ENCODE peak calls at places on chromosomes 4 and X, in seven cellular contexts. One of them, this sample, is unnamed.

GRCh38 chrX:33106737-33107136 is 104.6 kb downstream of the DMD start:
- DNase-seq in GM12878: no peak
- DNase-seq in spleen: no peak
- DNase-seq in body of pancreas: no peak
- DNase-seq in esophagus muscularis mucosa: no peak
- DNase-seq in stomach: no peak
- DNase-seq in transverse colon: no peak
- DNase-seq in this sample: no peak

GRCh38 chr4:6426571-6427438 is 45.6 kb downstream of the PPP2R2C start:
- DNase-seq in body of pancreas: no peak
- DNase-seq in esophagus muscularis mucosa: no peak
- DNase-seq in transverse colon: no peak
- DNase-seq in GM12878: no peak
- DNase-seq in spleen: peak
- DNase-seq in stomach: no peak
- DNase-seq in this sample: no peak

GRCh38 chr4:76956961-76957738 is 7.6 kb downstream of the SEPTIN11 start:
- DNase-seq in body of pancreas: no peak
- DNase-seq in spleen: no peak
- DNase-seq in transverse colon: peak
- DNase-seq in stomach: no peak
- DNase-seq in esophagus muscularis mucosa: no peak
- DNase-seq in GM12878: no peak
- DNase-seq in this sample: no peak

GRCh38 chr4:37322122-37322521 is 77.6 kb downstream of the NWD2 start:
- DNase-seq in transverse colon: no peak
- DNase-seq in esophagus muscularis mucosa: no peak
- DNase-seq in spleen: no peak
- DNase-seq in GM12878: no peak
- DNase-seq in body of pancreas: no peak
- DNase-seq in stomach: no peak
- DNase-seq in this sample: no peak

GRCh38 chr4:25466966-25467697 is 90.1 kb downstream of the ANAPC4 start:
- DNase-seq in esophagus muscularis mucosa: no peak
- DNase-seq in GM12878: no peak
- DNase-seq in transverse colon: no peak
- DNase-seq in spleen: no peak
- DNase-seq in body of pancreas: no peak
- DNase-seq in stomach: no peak
- DNase-seq in this sample: no peak

GRCh38 chrX:9865804-9866471 is 79.7 kb downstream of the SHROOM2 start:
- DNase-seq in GM12878: no peak
- DNase-seq in stomach: no peak
- DNase-seq in body of pancreas: no peak
- DNase-seq in spleen: no peak
- DNase-seq in esophagus muscularis mucosa: no peak
- DNase-seq in transverse colon: no peak
- DNase-seq in this sample: no peak

GRCh38 chr4:139535852-139536234 is 20.2 kb downstream of the SETD7 start:
- DNase-seq in stomach: no peak
- DNase-seq in GM12878: no peak
- DNase-seq in transverse colon: no peak
- DNase-seq in body of pancreas: no peak
- DNase-seq in esophagus muscularis mucosa: no peak
- DNase-seq in spleen: no peak
- DNase-seq in this sample: no peak

GRCh38 chrX:40644175-40644574 is 3.2 kb downstream of the CXorf38 start:
- DNase-seq in stomach: no peak
- DNase-seq in GM12878: no peak
- DNase-seq in esophagus muscularis mucosa: no peak
- DNase-seq in spleen: no peak
- DNase-seq in body of pancreas: no peak
- DNase-seq in transverse colon: no peak
- DNase-seq in this sample: no peak

GRCh38 chr4:150240011-150240410 is 161.8 kb downstream of the DCLK2 start:
- DNase-seq in spleen: no peak
- DNase-seq in esophagus muscularis mucosa: no peak
- DNase-seq in stomach: no peak
- DNase-seq in body of pancreas: no peak
- DNase-seq in GM12878: no peak
- DNase-seq in transverse colon: no peak
- DNase-seq in this sample: no peak

GRCh38 chr4:24475756-24476155 is 108.6 kb downstream of the DHX15 start:
- DNase-seq in body of pancreas: no peak
- DNase-seq in transverse colon: no peak
- DNase-seq in stomach: no peak
- DNase-seq in spleen: no peak
- DNase-seq in GM12878: no peak
- DNase-seq in esophagus muscularis mucosa: no peak
- DNase-seq in this sample: no peak

GRCh38 chr4:7347981-7348380 is 86.7 kb downstream of the PSAPL1 start:
- DNase-seq in stomach: no peak
- DNase-seq in spleen: no peak
- DNase-seq in GM12878: no peak
- DNase-seq in body of pancreas: no peak
- DNase-seq in esophagus muscularis mucosa: no peak
- DNase-seq in transverse colon: no peak
- DNase-seq in this sample: peak

GRCh38 chr4:96301727-96302126 is 461.8 kb downstream of the PDHA2 start:
- DNase-seq in stomach: no peak
- DNase-seq in GM12878: no peak
- DNase-seq in transverse colon: no peak
- DNase-seq in body of pancreas: no peak
- DNase-seq in esophagus muscularis mucosa: no peak
- DNase-seq in spleen: no peak
- DNase-seq in this sample: no peak

GRCh38 chr4:181365671-181366070 is 877.5 kb upstream of the TENM3 start:
- DNase-seq in body of pancreas: no peak
- DNase-seq in transverse colon: no peak
- DNase-seq in spleen: no peak
- DNase-seq in esophagus muscularis mucosa: no peak
- DNase-seq in GM12878: no peak
- DNase-seq in stomach: no peak
- DNase-seq in this sample: no peak

GRCh38 chr4:141352775-141353544 is 132.3 kb downstream of the ZNF330 start:
- DNase-seq in esophagus muscularis mucosa: no peak
- DNase-seq in stomach: no peak
- DNase-seq in body of pancreas: no peak
- DNase-seq in GM12878: no peak
- DNase-seq in spleen: no peak
- DNase-seq in transverse colon: no peak
- DNase-seq in this sample: no peak

GRCh38 chr4:954211-955020 is 19.0 kb downstream of the DGKQ start:
- DNase-seq in stomach: no peak
- DNase-seq in GM12878: no peak
- DNase-seq in body of pancreas: no peak
- DNase-seq in esophagus muscularis mucosa: no peak
- DNase-seq in spleen: no peak
- DNase-seq in transverse colon: no peak
- DNase-seq in this sample: no peak

GRCh38 chr4:149065753-149066152 is 623.5 kb upstream of the NR3C2 start:
- DNase-seq in body of pancreas: no peak
- DNase-seq in spleen: no peak
- DNase-seq in GM12878: no peak
- DNase-seq in esophagus muscularis mucosa: no peak
- DNase-seq in stomach: no peak
- DNase-seq in transverse colon: no peak
- DNase-seq in this sample: no peak

GRCh38 chr4:107931775-107932321 is 499 bp downstream of the CYP2U1 start:
- DNase-seq in esophagus muscularis mucosa: no peak
- DNase-seq in body of pancreas: no peak
- DNase-seq in stomach: no peak
- DNase-seq in transverse colon: no peak
- DNase-seq in GM12878: no peak
- DNase-seq in spleen: peak
- DNase-seq in this sample: no peak

GRCh38 chr4:107937040-107937439 is 5.7 kb downstream of the CYP2U1 start:
- DNase-seq in esophagus muscularis mucosa: no peak
- DNase-seq in GM12878: no peak
- DNase-seq in body of pancreas: no peak
- DNase-seq in stomach: no peak
- DNase-seq in transverse colon: no peak
- DNase-seq in spleen: no peak
- DNase-seq in this sample: no peak

GRCh38 chr4:107935246-107935645 is 3.9 kb downstream of the CYP2U1 start:
- DNase-seq in transverse colon: no peak
- DNase-seq in stomach: no peak
- DNase-seq in spleen: no peak
- DNase-seq in esophagus muscularis mucosa: no peak
- DNase-seq in body of pancreas: no peak
- DNase-seq in GM12878: no peak
- DNase-seq in this sample: no peak

DNA sequence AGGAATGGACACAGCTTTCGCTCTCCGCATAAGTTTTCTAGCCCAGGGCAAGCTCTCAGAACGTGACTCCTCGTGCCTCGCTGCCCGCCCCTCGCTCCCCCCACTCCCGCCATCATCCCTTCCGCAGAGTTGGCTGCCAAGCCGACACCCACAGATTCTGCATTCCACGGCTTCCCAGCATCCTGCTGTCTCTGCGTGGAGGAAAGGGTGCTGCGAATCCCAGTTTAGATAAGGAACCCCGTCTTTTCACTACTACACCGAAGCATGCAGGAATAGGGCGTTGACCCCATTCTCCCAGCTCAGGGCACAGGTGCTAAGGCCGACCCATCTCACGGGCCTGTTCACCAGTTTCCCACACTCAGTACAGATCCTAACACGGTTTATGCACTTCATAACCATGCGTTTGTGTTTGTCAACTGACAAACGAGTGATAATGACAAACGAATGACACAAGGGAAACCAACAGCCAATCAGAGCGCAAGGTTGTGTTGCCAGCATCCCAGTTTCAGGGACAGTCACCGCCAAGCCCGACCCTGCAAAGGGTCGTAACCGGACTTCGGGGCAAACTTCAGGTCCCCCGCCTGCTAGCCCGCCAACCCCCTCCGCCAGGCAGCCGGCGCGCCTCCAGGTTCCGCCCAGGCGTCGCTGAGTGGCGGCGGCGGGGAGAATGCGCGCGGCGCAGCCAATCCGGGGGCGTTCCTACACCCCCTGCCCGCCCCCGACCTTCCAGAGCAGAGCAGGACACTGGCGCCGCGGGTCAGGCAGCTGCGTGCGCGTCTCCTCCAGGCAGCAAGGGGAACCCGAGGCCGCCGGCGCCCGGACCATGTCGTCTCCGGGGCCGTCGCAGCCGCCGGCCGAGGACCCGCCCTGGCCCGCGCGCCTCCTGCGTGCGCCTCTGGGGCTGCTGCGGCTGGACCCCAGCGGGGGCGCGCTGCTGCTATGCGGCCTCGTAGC is at the start of gene CYP2U1:
- DNase-seq in stomach: peak
- DNase-seq in esophagus muscularis mucosa: peak
- DNase-seq in transverse colon: peak
- DNase-seq in GM12878: no peak
- DNase-seq in spleen: peak
- DNase-seq in body of pancreas: peak
- DNase-seq in this sample: peak
- TF ChIP-seq POLR2A in stomach: no peak
- TF ChIP-seq POLR2A in esophagus muscularis mucosa: peak
- TF ChIP-seq POLR2A in transverse colon: peak
- TF ChIP-seq POLR2A in GM12878: peak
- TF ChIP-seq POLR2A in spleen: no peak
- TF ChIP-seq POLR2A in body of pancreas: peak
- TF ChIP-seq POLR2A in this sample: peak

DNA sequence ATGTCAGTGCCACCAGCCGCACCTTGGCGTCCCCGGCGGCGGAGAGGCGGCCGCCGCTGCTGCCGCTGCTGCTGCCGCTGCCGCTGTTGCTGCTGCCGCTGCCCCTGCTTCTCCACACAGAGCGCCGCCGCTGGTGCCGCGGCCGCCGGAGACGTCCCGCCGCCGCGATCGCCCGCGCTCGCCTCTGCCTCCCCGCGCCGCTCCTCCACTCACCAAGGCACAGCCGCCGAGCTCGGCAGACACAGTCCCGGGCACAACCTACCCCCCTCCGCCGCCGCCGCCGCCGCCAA is at the start of gene PPP3CA:
- DNase-seq in spleen: no peak
- DNase-seq in transverse colon: no peak
- DNase-seq in GM12878: no peak
- DNase-seq in stomach: no peak
- DNase-seq in body of pancreas: no peak
- DNase-seq in esophagus muscularis mucosa: no peak
- DNase-seq in this sample: no peak
- TF ChIP-seq POLR2A in spleen: peak
- TF ChIP-seq POLR2A in transverse colon: no peak
- TF ChIP-seq POLR2A in GM12878: peak
- TF ChIP-seq POLR2A in stomach: no peak
- TF ChIP-seq POLR2A in body of pancreas: no peak
- TF ChIP-seq POLR2A in esophagus muscularis mucosa: peak
- TF ChIP-seq POLR2A in this sample: peak

GRCh38 chrX:37472836-37473235 is 98.6 kb upstream of the LANCL3 start:
- DNase-seq in spleen: no peak
- DNase-seq in transverse colon: no peak
- DNase-seq in GM12878: no peak
- DNase-seq in stomach: no peak
- DNase-seq in body of pancreas: no peak
- DNase-seq in esophagus muscularis mucosa: no peak
- DNase-seq in this sample: no peak
- TF ChIP-seq POLR2A in spleen: no peak
- TF ChIP-seq POLR2A in transverse colon: no peak
- TF ChIP-seq POLR2A in GM12878: no peak
- TF ChIP-seq POLR2A in stomach: no peak
- TF ChIP-seq POLR2A in body of pancreas: no peak
- TF ChIP-seq POLR2A in esophagus muscularis mucosa: no peak
- TF ChIP-seq POLR2A in this sample: no peak

GRCh38 chrX:129958814-129959492 is 23.5 kb upstream of the BCORL1 start:
- DNase-seq in transverse colon: no peak
- DNase-seq in body of pancreas: no peak
- DNase-seq in GM12878: no peak
- DNase-seq in esophagus muscularis mucosa: no peak
- DNase-seq in spleen: no peak
- DNase-seq in stomach: no peak
- DNase-seq in this sample: no peak

GRCh38 chrX:129956145-129956544 is 26.3 kb upstream of the BCORL1 start:
- DNase-seq in spleen: no peak
- DNase-seq in esophagus muscularis mucosa: no peak
- DNase-seq in stomach: no peak
- DNase-seq in body of pancreas: no peak
- DNase-seq in transverse colon: no peak
- DNase-seq in GM12878: no peak
- DNase-seq in this sample: no peak

GRCh38 chrX:129956765-129957164 is 25.7 kb upstream of the BCORL1 start:
- DNase-seq in esophagus muscularis mucosa: no peak
- DNase-seq in body of pancreas: no peak
- DNase-seq in spleen: no peak
- DNase-seq in GM12878: no peak
- DNase-seq in stomach: no peak
- DNase-seq in transverse colon: no peak
- DNase-seq in this sample: no peak

GRCh38 chrX:129955682-129956081 is 26.8 kb upstream of the BCORL1 start:
- DNase-seq in spleen: no peak
- DNase-seq in transverse colon: no peak
- DNase-seq in body of pancreas: no peak
- DNase-seq in stomach: no peak
- DNase-seq in esophagus muscularis mucosa: no peak
- DNase-seq in GM12878: no peak
- DNase-seq in this sample: no peak

GRCh38 chrX:129957241-129958099 is 25.0 kb upstream of the BCORL1 start:
- DNase-seq in GM12878: peak
- DNase-seq in stomach: peak
- DNase-seq in body of pancreas: peak
- DNase-seq in transverse colon: peak
- DNase-seq in spleen: peak
- DNase-seq in esophagus muscularis mucosa: no peak
- DNase-seq in this sample: no peak
- TF ChIP-seq POLR2A in GM12878: peak
- TF ChIP-seq POLR2A in stomach: no peak
- TF ChIP-seq POLR2A in body of pancreas: peak
- TF ChIP-seq POLR2A in transverse colon: peak
- TF ChIP-seq POLR2A in spleen: no peak
- TF ChIP-seq POLR2A in esophagus muscularis mucosa: no peak
- TF ChIP-seq POLR2A in this sample: no peak

This sample was measured in H54.